ENCODE peak calls at places on chromosomes 1 and 21, in six cellular contexts. Y is transverse colon, X is left lung, J is GM23338, I is psoas muscle, P is heart right ventricle. N is an unnamed sample. For H3K4me1, the result is how much of the 10 kb centered on the place peaks cover.

GRCh38 chr1:180519846-180520245 is 17.5 kb upstream of the ACBD6 start:
- DNase-seq in P (no peak), Y (no peak), I (no peak), X (no peak), J (no peak), N (no peak)

GRCh38 chr1:177010246-177010825 is 154.2 kb downstream of the ASTN1 start:
- DNase-seq in X (no peak), I (no peak), Y (no peak), P (no peak), J (no peak), N (no peak)

GRCh38 chr1:91827094-91828006 is 58.6 kb downstream of the TGFBR3 start:
- DNase-seq in I (no peak), X (no peak), P (peak), J (no peak), Y (peak), N (peak)

GRCh38 chr1:42172394-42173133 is 8.0 kb upstream of the GUCA2A start:
- DNase-seq in I (no peak), X (no peak), Y (peak), P (peak), J (no peak), N (no peak)

GRCh38 chr1:226135059-226135651 is 51.4 kb downstream of the ACBD3 start:
- DNase-seq in I (no peak), X (peak), P (peak), J (no peak), Y (peak), N (peak)

GRCh38 chr1:198156745-198157240 is at the start of gene NEK7:
- DNase-seq in X (peak), Y (peak), I (peak), P (peak), J (peak), N (peak)

GRCh38 chr1:242556276-242556675 is 31.8 kb upstream of the PLD5 start:
- DNase-seq in P (no peak), X (no peak), J (no peak), Y (no peak), I (no peak), N (no peak)

GRCh38 chr1:181126871-181127587 is 38.5 kb downstream of the IER5 start:
- DNase-seq in Y (peak), P (peak), J (no peak), I (no peak), X (no peak), N (peak)

GRCh38 chr1:220374449-220374848 is 102.2 kb upstream of the RAB3GAP2 start:
- DNase-seq in P (no peak), Y (no peak), I (no peak), J (no peak), X (no peak), N (no peak)

GRCh38 chr1:54298284-54299033 is 98.5 kb downstream of the MRPL37 start:
- DNase-seq in I (no peak), Y (no peak), J (peak), P (no peak), X (no peak), N (no peak)

GRCh38 chr1:228045405-228045804 is 37.1 kb upstream of the ARF1 start:
- DNase-seq in I (no peak), P (no peak), J (no peak), X (no peak), Y (no peak), N (no peak)

GRCh38 chr1:197917813-197918646 is 858 bp downstream of the LHX9 start:
- DNase-seq in I (no peak), J (peak), X (peak), P (no peak), Y (no peak), N (peak)

DNA sequence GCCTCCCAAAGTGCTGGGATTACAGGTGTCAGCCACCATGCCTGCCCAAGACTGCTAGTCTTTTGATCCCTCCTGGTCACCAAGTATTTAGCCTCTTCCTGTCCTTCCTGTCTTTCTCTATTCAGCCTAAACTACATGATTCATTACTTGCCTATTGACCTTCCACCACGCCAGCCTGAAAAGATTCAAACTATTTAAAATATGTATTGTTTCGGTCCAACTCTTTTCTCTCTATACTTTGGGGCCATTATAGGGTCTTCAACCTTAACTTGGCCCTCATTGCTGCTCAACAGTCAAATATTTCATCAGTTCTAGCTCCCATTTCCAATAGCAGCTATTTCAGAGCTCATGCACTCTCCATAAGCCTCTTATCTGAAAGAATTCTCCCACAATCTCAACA is 153.0 kb downstream of the TNFSF18 start:
- DNase-seq in I (no peak), J (no peak), Y (no peak), P (no peak), X (no peak), N (no peak)
- H3K4me1 ChIP-seq in I (under half), J (under half), Y (under half), P (under half), X (under half), N (under half)

GRCh38 chr21:41133896-41134522 is 34.0 kb upstream of the BACE2 start:
- DNase-seq in X (no peak), I (no peak), Y (no peak), J (peak), P (no peak), N (no peak)
- TF ChIP-seq CTCF in X (peak), I (peak), Y (peak), J (peak), P (peak), N (peak)

GRCh38 chr1:200034262-200034557 is 6.7 kb downstream of the NR5A2 start:
- DNase-seq in P (no peak), J (peak), I (no peak), X (no peak), Y (no peak), N (no peak)
- H3K4me3 ChIP-seq in P (no peak), J (peak), I (no peak), X (no peak), Y (peak), N (no peak)

GRCh38 chr1:14658642-14659041 is 60.2 kb downstream of the KAZN start:
- DNase-seq in X (no peak), I (no peak), P (no peak), J (peak), Y (no peak), N (no peak)
- H3K4me1 ChIP-seq in X (under half), I (under half), P (under half), J (under half), Y (under half), N (under half)

GRCh38 chr1:63034256-63034655 is 250.3 kb downstream of the ATG4C start:
- DNase-seq in I (no peak), Y (no peak), J (no peak), P (no peak), X (no peak), N (no peak)
- TF ChIP-seq CTCF in I (no peak), Y (no peak), J (no peak), P (no peak), X (no peak), N (no peak)

GRCh38 chr1:243926299-243926698 is 76.3 kb upstream of the AKT3 start:
- DNase-seq in X (no peak), Y (no peak), P (no peak), J (no peak), I (no peak), N (no peak)
- H3K4me3 ChIP-seq in X (no peak), Y (no peak), P (no peak), J (no peak), I (no peak), N (no peak)

DNA sequence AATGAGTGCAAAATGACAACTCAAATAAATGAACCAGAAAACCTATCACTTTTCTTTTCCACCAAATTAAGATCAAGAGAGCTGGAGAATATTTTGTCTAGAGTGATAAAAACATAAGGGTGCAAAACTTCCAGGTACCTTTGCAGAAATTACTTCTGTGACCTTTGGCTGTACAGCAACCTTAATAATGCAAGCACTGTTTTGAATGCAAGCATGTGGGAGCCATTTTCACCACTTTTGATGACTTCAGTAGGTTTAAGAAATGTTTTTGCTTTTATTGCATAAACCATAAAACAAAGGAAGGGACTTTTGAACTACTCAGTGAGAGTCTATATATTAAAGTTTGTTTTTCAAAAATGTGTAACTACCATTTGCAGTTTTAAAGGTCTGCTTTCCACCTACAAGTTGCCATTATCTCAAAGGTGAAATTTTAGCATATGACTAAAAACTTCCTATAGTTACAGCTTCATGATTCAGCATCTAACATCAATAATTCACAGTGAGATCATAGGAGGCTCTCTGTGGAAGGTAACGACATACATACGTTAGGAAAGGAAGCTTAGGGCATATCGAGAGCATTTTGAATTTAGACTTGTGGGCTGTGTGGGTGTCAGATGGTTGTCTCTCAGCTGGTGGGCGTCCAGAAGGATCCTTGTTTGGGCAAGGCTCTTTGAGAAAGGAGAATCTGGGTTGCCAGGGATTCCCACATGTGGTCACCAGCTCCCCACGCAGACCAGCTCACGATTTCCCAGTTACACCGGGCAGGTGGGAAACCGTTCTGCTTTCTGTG is 1.1 kb upstream of the GADD45A start:
- DNase-seq in I (no peak), P (no peak), J (no peak), Y (peak), X (no peak), N (no peak)
- H3K4me1 ChIP-seq in I (under half), P (under half), J (under half), Y (under half), X (under half), N (under half)

GRCh38 chr1:58783090-58783992 is 506 bp downstream of the JUN start:
- DNase-seq in I (peak), X (peak), J (peak), P (peak), Y (peak), N (peak)

GRCh38 chr1:58783993-58784757 is at the start of gene JUN:
- DNase-seq in I (peak), J (peak), X (peak), P (peak), Y (peak), N (peak)

GRCh38 chr1:58781541-58782307 is 2.1 kb downstream of the JUN start:
- DNase-seq in X (peak), P (peak), I (peak), Y (peak), J (peak), N (peak)

GRCh38 chr1:58780586-58781452 is 3.0 kb downstream of the JUN start:
- DNase-seq in X (no peak), I (no peak), Y (no peak), J (peak), P (no peak), N (no peak)

GRCh38 chr1:58782308-58783089 is 1.3 kb downstream of the JUN start:
- DNase-seq in I (peak), P (peak), X (peak), J (peak), Y (peak), N (peak)
- TF ChIP-seq CTCF in I (peak), P (no peak), X (no peak), J (peak), Y (no peak), N (peak)

GRCh38 chr21:38297193-38297592 is 40.4 kb downstream of the KCNJ15 start:
- DNase-seq in P (no peak), Y (no peak), X (no peak), J (no peak), I (no peak), N (no peak)

GRCh38 chr21:38298833-38299232 is 42.0 kb downstream of the KCNJ15 start:
- DNase-seq in P (no peak), J (no peak), Y (no peak), I (no peak), X (no peak), N (no peak)

GRCh38 chr21:38293765-38294164 is 37.0 kb downstream of the KCNJ15 start:
- DNase-seq in X (no peak), I (no peak), J (no peak), Y (peak), P (peak), N (no peak)

GRCh38 chr21:38297871-38298270 is 41.1 kb downstream of the KCNJ15 start:
- DNase-seq in P (no peak), J (no peak), Y (no peak), X (no peak), I (no peak), N (no peak)

GRCh38 chr21:38295997-38296764 is 39.4 kb downstream of the KCNJ15 start:
- DNase-seq in J (peak), X (no peak), I (no peak), Y (no peak), P (no peak), N (no peak)
- H3K4me3 ChIP-seq in J (no peak), X (peak), I (no peak), Y (no peak), P (no peak), N (no peak)

DNA sequence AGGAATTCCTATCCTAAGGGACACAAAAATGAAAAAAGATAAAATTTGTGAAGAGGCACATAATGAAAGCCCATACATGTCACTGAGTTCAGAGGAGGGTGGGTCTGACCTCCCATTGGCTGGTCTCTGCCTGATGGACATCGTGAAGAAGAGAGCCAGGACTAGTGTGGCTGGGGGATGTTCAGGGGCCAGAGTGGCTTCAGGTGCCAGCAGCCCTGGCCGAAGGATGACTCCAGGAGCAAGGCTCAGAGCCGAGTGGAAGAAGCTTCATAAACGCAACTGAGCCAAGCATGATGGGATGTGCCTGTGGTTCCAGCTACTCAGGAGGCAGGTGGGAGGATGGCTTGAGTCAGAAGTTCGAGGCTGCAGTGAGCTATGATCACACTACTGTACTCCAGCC is 56.9 kb upstream of the ATP5PO start:
- DNase-seq in Y (no peak), I (no peak), P (no peak), X (no peak), J (no peak), N (no peak)
- H3K4me1 ChIP-seq in Y (half or more), I (under half), P (under half), X (under half), J (under half), N (under half)

N was measured in lower lobe of right lung.